ENCODE peak calls at places on chromosomes 4 and X, in four cellular contexts. K is neural crest cell; M is WERI-Rb-1; L is activated CD8-positive, alpha-beta T cell treated with anti-CD3 and anti-CD28 coated beads for 36 hours. A is an unnamed sample.

GRCh38 chr4:1559896-1560650 is 124.0 kb downstream of the FAM53A start:
- DNase-seq in K (no peak), M (no peak), L (no peak), A (no peak)

GRCh38 chr4:19693949-19694597 is 557.6 kb upstream of the SLIT2 start:
- DNase-seq in K (no peak), M (no peak), L (no peak), A (peak; percentile 18)

GRCh38 chr4:20676773-20677172 is 23.5 kb upstream of the PACRGL start:
- DNase-seq in K (no peak), M (no peak), L (no peak), A (no peak)

GRCh38 chr4:47031011-47031678 is at the start of gene GABRB1:
- DNase-seq in K (peak; percentile 62), M (peak; percentile 57), L (peak; percentile 5), A (peak; percentile 86)

GRCh38 chr4:23373269-23373668 is 516.6 kb downstream of the PPARGC1A start:
- DNase-seq in K (no peak), M (peak; percentile 12), L (peak; percentile 36), A (peak; percentile 31)

GRCh38 chr4:154164931-154165839 is 326.4 kb downstream of the DCHS2 start:
- DNase-seq in K (no peak), M (no peak), L (peak; percentile 59), A (peak; percentile 23)

GRCh38 chr4:125085-125820 is 952 bp downstream of the ZNF718 start:
- DNase-seq in K (no peak), M (peak; percentile 68), L (peak; percentile 53), A (peak; percentile 26)

GRCh38 chrX:120468479-120468824 is 644 bp downstream of the LAMP2 start:
- DNase-seq in K (no peak), M (no peak), L (no peak), A (no peak)

GRCh38 chr4:168076989-168077725 is 15.2 kb upstream of the ANXA10 start:
- DNase-seq in K (peak; percentile 81), M (peak; percentile 75), L (peak; percentile 66), A (no peak)

GRCh38 chr4:2462218-2462991 is 6.5 kb upstream of the RNF4 start:
- DNase-seq in K (peak; percentile 63), M (peak; percentile 82), L (peak; percentile 68), A (peak; percentile 91)

GRCh38 chr4:37615059-37615719 is 71.0 kb downstream of the RELL1 start:
- DNase-seq in K (no peak), M (peak; percentile 28), L (no peak), A (no peak)

GRCh38 chr4:102580463-102580842 is 79.3 kb downstream of the NFKB1 start:
- DNase-seq in K (no peak), M (no peak), L (peak; percentile 34), A (no peak)

GRCh38 chr4:683247-683897 is 5.6 kb downstream of the SLC49A3 start:
- DNase-seq in K (no peak), M (no peak), L (no peak), A (no peak)

GRCh38 chrX:69182818-69183375 is 17.6 kb upstream of the PJA1 start:
- DNase-seq in K (no peak), M (no peak), L (no peak), A (no peak)

GRCh38 chr4:54556081-54556480 is 101.7 kb upstream of the KIT start:
- DNase-seq in K (no peak), M (no peak), L (no peak), A (no peak)

GRCh38 chr4:24212642-24213041 is 322.8 kb upstream of the PPARGC1A start:
- DNase-seq in K (no peak), M (no peak), L (no peak), A (no peak)

GRCh38 chrX:135095715-135096114 is 24.6 kb downstream of the ETDB start:
- DNase-seq in K (no peak), M (no peak), L (no peak), A (no peak)

GRCh38 chrX:46130246-46130645 is 415.0 kb downstream of the ZNF674 start:
- DNase-seq in K (no peak), M (peak; percentile 53), L (no peak), A (no peak)

GRCh38 chr4:59240030-59240429 is 1960.1 kb upstream of the ADGRL3 start:
- DNase-seq in K (no peak), M (no peak), L (no peak), A (no peak)

GRCh38 chr4:2445130-2445529 is 23.8 kb upstream of the RNF4 start:
- DNase-seq in K (no peak), M (no peak), L (no peak), A (no peak)

GRCh38 chr4:7041851-7042696 is 1.1 kb upstream of the TADA2B start:
- DNase-seq in K (peak; percentile 40), M (peak; percentile 64), L (peak; percentile 34), A (peak; percentile 85)

GRCh38 chr4:169846396-169846795 is 88.7 kb upstream of the HPF1 start:
- DNase-seq in K (no peak), M (no peak), L (no peak), A (no peak)

GRCh38 chr4:107094332-107094731 is 58.2 kb upstream of the DKK2 start:
- DNase-seq in K (no peak), M (no peak), L (no peak), A (no peak)

GRCh38 chrX:40663880-40664630 is 16.7 kb upstream of the CXorf38 start:
- DNase-seq in K (no peak), M (peak; percentile 14), L (no peak), A (no peak)

GRCh38 chr4:10036926-10037325 is 15.6 kb upstream of the SLC2A9 start:
- DNase-seq in K (no peak), M (no peak), L (no peak), A (no peak)

GRCh38 chr4:153151535-153152452 is 52.4 kb upstream of the TRIM2 start:
- DNase-seq in K (peak; percentile 81), M (peak; percentile 77), L (peak; percentile 66), A (peak; percentile 63)

GRCh38 chrX:133444952-133445831 is 29.9 kb upstream of the GPC4 start:
- DNase-seq in K (peak; percentile 15), M (no peak), L (no peak), A (no peak)

GRCh38 chr4:165986956-165987698 is 114.1 kb downstream of the TLL1 start:
- DNase-seq in K (no peak), M (no peak), L (no peak), A (no peak)

GRCh38 chr4:7431696-7432530 is 2.8 kb downstream of the PSAPL1 start:
- DNase-seq in K (no peak), M (no peak), L (no peak), A (no peak)

GRCh38 chr4:169185133-169185956 is 85.4 kb downstream of the SH3RF1 start:
- DNase-seq in K (no peak), M (no peak), L (no peak), A (no peak)

GRCh38 chr4:8506373-8507250 is 66.0 kb downstream of the TRMT44 start:
- DNase-seq in K (no peak), M (no peak), L (no peak), A (peak; percentile 91)

GRCh38 chrX:108148524-108148923 is 56.9 kb downstream of the ATG4A start:
- DNase-seq in K (no peak), M (no peak), L (peak; percentile 25), A (no peak)

GRCh38 chr4:186628058-186628711 is 72.8 kb upstream of the MTNR1A start:
- DNase-seq in K (no peak), M (no peak), L (peak; percentile 35), A (no peak)

GRCh38 chr4:144820706-144821105 is 174.8 kb downstream of the HHIP start:
- DNase-seq in K (no peak), M (no peak), L (no peak), A (no peak)

GRCh38 chr4:71453516-71453915 is 114.7 kb downstream of the SLC4A4 start:
- DNase-seq in K (no peak), M (no peak), L (no peak), A (no peak)